ENCODE peak calls at places on chromosome 15, in ten cellular contexts. J is effector CD4-positive, alpha-beta T cell; F is fibroblast of lung; Z is right lobe of liver; U is nephron progenitor cell; R is NCI-H460; P is GOT3; X is HCT116; B is Calu3; Y is fibroblast of the aortic adventitia. T is an unnamed sample.

GRCh38 chr15:33737687-33738606 is 230.3 kb upstream of the CHRM5 start:
- DNase-seq in J (no peak), Z (no peak), Y (peak; percentile 42), B (peak; percentile 15), U (peak; percentile 73), R (peak; percentile 47), P (no peak), F (peak; percentile 17), X (peak; percentile 16), T (no peak)

GRCh38 chr15:39509941-39510845 is 70.7 kb upstream of the THBS1 start:
- DNase-seq in Z (no peak), F (no peak), R (no peak), X (no peak), B (no peak), Y (no peak), J (no peak), P (no peak), U (no peak), T (no peak)

GRCh38 chr15:57156210-57156887 is 220.0 kb upstream of the CGNL1 start:
- DNase-seq in X (no peak), Y (no peak), F (peak; percentile 32), P (no peak), J (no peak), R (no peak), U (no peak), B (no peak), Z (no peak), T (no peak)

GRCh38 chr15:74545776-74546656 is 5.0 kb downstream of the ARID3B start:
- DNase-seq in Y (peak; percentile 99), J (peak; percentile 81), P (peak; percentile 90), U (peak; percentile 28), B (peak; percentile 99), Z (peak; percentile 98), F (peak; percentile 99), R (peak; percentile 81), X (peak; percentile 93), T (peak; percentile 74)

GRCh38 chr15:78216276-78217229 is 17.8 kb downstream of the ACSBG1 start:
- DNase-seq in R (no peak), U (no peak), Z (peak; percentile 89), X (no peak), F (peak; percentile 18), B (peak; percentile 77), P (no peak), Y (peak; percentile 33), J (no peak), T (no peak)

GRCh38 chr15:68808770-68809169 is 11.9 kb downstream of the ANP32A start:
- DNase-seq in B (no peak), R (no peak), F (no peak), X (no peak), J (no peak), U (no peak), Y (no peak), Z (no peak), P (no peak), T (no peak)

GRCh38 chr15:55434989-55435825 is 26.9 kb downstream of the PIERCE2 start:
- DNase-seq in F (peak; percentile 49), R (peak; percentile 52), X (peak; percentile 42), Z (no peak), B (peak; percentile 34), U (no peak), P (no peak), J (no peak), Y (peak; percentile 78), T (no peak)

GRCh38 chr15:75063338-75063737 is 39.9 kb downstream of the PPCDC start:
- DNase-seq in Z (no peak), P (no peak), F (peak; percentile 79), U (no peak), Y (peak; percentile 78), J (no peak), R (no peak), X (no peak), B (no peak), T (no peak)

GRCh38 chr15:60376677-60377095 is 21.1 kb downstream of the ANXA2 start:
- DNase-seq in R (no peak), B (peak; percentile 51), F (peak; percentile 66), Y (no peak), Z (no peak), X (no peak), U (no peak), P (no peak), J (no peak), T (no peak)

GRCh38 chr15:31156808-31157207 is 55.3 kb upstream of the TRPM1 start:
- DNase-seq in Z (no peak), F (no peak), P (no peak), Y (no peak), U (no peak), X (no peak), J (no peak), B (no peak), R (no peak), T (no peak)

GRCh38 chr15:101827257-101827656 is 15.3 kb downstream of the OR4F15 start:
- DNase-seq in X (no peak), R (no peak), P (no peak), B (no peak), F (peak; percentile 63), U (no peak), J (no peak), Y (no peak), Z (no peak), T (no peak)

GRCh38 chr15:26974120-26974780 is 3.3 kb downstream of the GABRG3 start:
- DNase-seq in X (no peak), F (peak; percentile 48), R (peak; percentile 49), Y (peak; percentile 19), Z (no peak), U (no peak), B (no peak), P (no peak), J (no peak), T (no peak)

GRCh38 chr15:59174846-59175831 is 31.5 kb upstream of the LDHAL6B start:
- DNase-seq in X (peak; percentile 74), Z (no peak), F (peak; percentile 82), U (peak; percentile 44), R (peak; percentile 58), P (no peak), J (no peak), B (peak; percentile 57), Y (peak; percentile 88), T (peak; percentile 10)

GRCh38 chr15:31111091-31111647 is 9.6 kb upstream of the TRPM1 start:
- DNase-seq in U (no peak), P (no peak), F (peak; percentile 10), B (no peak), R (no peak), X (no peak), J (no peak), Y (peak; percentile 10), Z (no peak), T (no peak)

GRCh38 chr15:75193272-75193671 is 8.4 kb upstream of the C15orf39 start:
- DNase-seq in R (no peak), P (no peak), X (no peak), U (no peak), Z (no peak), B (no peak), F (no peak), Y (no peak), J (no peak), T (no peak)

GRCh38 chr15:40310993-40311392 is 3.3 kb upstream of the PLCB2 start:
- DNase-seq in B (no peak), Y (no peak), Z (peak; percentile 30), P (no peak), F (no peak), J (no peak), X (no peak), U (no peak), R (no peak), T (no peak)

GRCh38 chr15:40863660-40864285 is 10.3 kb downstream of the RHOV start:
- DNase-seq in X (no peak), R (no peak), B (no peak), J (no peak), P (no peak), U (no peak), F (no peak), Z (peak; percentile 25), Y (peak; percentile 18), T (no peak)

GRCh38 chr15:28019594-28020320 is 79.4 kb downstream of the OCA2 start:
- DNase-seq in P (no peak), J (no peak), U (peak; percentile 36), B (no peak), Z (no peak), F (no peak), X (no peak), Y (no peak), R (no peak), T (no peak)

GRCh38 chr15:70301396-70301795 is 203.7 kb upstream of the TLE3 start:
- DNase-seq in Y (no peak), X (no peak), J (no peak), Z (no peak), U (no peak), R (no peak), F (no peak), B (no peak), P (no peak), T (no peak)

GRCh38 chr15:28103402-28103801 is 4.3 kb upstream of the OCA2 start:
- DNase-seq in Z (no peak), R (no peak), B (no peak), F (no peak), Y (no peak), U (no peak), P (no peak), X (no peak), J (no peak), T (no peak)